ENCODE peak calls at places on chromosomes 3 and 15, in four cellular contexts. One of them, this sample, is unnamed.

GRCh38 chr3:13634151-13634550 is 85.2 kb downstream of the FBLN2 start:
- DNase-seq in aorta: no peak
- DNase-seq in CD8-positive, alpha-beta T cell: no peak
- DNase-seq in endothelial cell of umbilical vein: no peak
- DNase-seq in this sample: no peak

GRCh38 chr15:28977377-28978010 is 91.7 kb downstream of the APBA2 start:
- DNase-seq in endothelial cell of umbilical vein: peak; percentile 79
- DNase-seq in CD8-positive, alpha-beta T cell: no peak
- DNase-seq in aorta: no peak
- DNase-seq in this sample: no peak

GRCh38 chr15:63858448-63858847 is 24.7 kb upstream of the HERC1 start:
- DNase-seq in aorta: no peak
- DNase-seq in endothelial cell of umbilical vein: peak; percentile 47
- DNase-seq in CD8-positive, alpha-beta T cell: no peak
- DNase-seq in this sample: no peak

GRCh38 chr3:129015388-129016105 is 14.4 kb downstream of the EFCC1 start:
- DNase-seq in aorta: peak; percentile 77
- DNase-seq in CD8-positive, alpha-beta T cell: no peak
- DNase-seq in endothelial cell of umbilical vein: peak; percentile 97
- DNase-seq in this sample: peak; percentile 24

GRCh38 chr3:66675383-66675782 is 174.6 kb upstream of the LRIG1 start:
- DNase-seq in endothelial cell of umbilical vein: no peak
- DNase-seq in aorta: no peak
- DNase-seq in CD8-positive, alpha-beta T cell: no peak
- DNase-seq in this sample: no peak

GRCh38 chr3:155664922-155665695 is 79.8 kb downstream of the PLCH1 start:
- DNase-seq in endothelial cell of umbilical vein: no peak
- DNase-seq in aorta: no peak
- DNase-seq in CD8-positive, alpha-beta T cell: no peak
- DNase-seq in this sample: no peak

GRCh38 chr3:120113128-120114116 is 19.2 kb upstream of the GSK3B start:
- DNase-seq in aorta: no peak
- DNase-seq in CD8-positive, alpha-beta T cell: no peak
- DNase-seq in endothelial cell of umbilical vein: no peak
- DNase-seq in this sample: no peak

GRCh38 chr15:31098491-31098917 is 3.0 kb downstream of the TRPM1 start:
- DNase-seq in CD8-positive, alpha-beta T cell: no peak
- DNase-seq in endothelial cell of umbilical vein: no peak
- DNase-seq in aorta: no peak
- DNase-seq in this sample: no peak

DNA sequence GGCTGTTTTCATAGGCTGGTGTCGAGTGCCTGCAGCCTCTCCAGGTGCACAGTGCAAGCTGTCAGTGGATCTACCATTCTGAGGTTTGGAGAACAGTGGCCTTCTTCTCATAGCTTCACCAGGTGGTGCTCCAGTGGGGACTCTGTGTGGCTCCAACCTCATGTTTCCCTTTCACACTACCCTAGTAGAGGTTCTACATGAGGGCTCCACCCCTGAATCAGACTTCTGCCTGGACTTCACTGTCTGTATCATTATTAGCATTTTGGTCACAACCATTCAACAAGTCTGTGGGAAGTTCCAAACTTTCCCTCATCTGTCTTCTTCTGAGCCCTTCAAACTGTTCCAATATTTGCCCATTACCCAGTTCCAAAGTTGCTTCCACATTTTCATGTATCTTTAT is 1003.7 kb downstream of the MCTP2 start:
- DNase-seq in CD8-positive, alpha-beta T cell: no peak
- DNase-seq in endothelial cell of umbilical vein: no peak
- DNase-seq in aorta: no peak
- DNase-seq in this sample: no peak
- H3K9me3 ChIP-seq in CD8-positive, alpha-beta T cell: no peaks in the 10 kb centered on the region
- H3K9me3 ChIP-seq in endothelial cell of umbilical vein: no peaks in the 10 kb centered on the region
- H3K9me3 ChIP-seq in aorta: peaks cover 3% of the 10 kb centered on the region
- H3K9me3 ChIP-seq in this sample: no peaks in the 10 kb centered on the region

GRCh38 chr3:101311676-101312075 is 8.7 kb downstream of the IMPG2 start:
- DNase-seq in endothelial cell of umbilical vein: peak; percentile 64
- DNase-seq in CD8-positive, alpha-beta T cell: no peak
- DNase-seq in aorta: no peak
- DNase-seq in this sample: no peak
- H3K4me3 ChIP-seq in endothelial cell of umbilical vein: no peak overlapping the region
- H3K4me3 ChIP-seq in CD8-positive, alpha-beta T cell: no peak overlapping the region
- H3K4me3 ChIP-seq in aorta: no peak overlapping the region
- H3K4me3 ChIP-seq in this sample: no peak overlapping the region

GRCh38 chr15:40766906-40767837 is 2.6 kb upstream of the C15orf62 start:
- DNase-seq in CD8-positive, alpha-beta T cell: no peak
- DNase-seq in endothelial cell of umbilical vein: no peak
- DNase-seq in aorta: no peak
- DNase-seq in this sample: no peak

GRCh38 chr15:40769310-40770146 is at the start of gene C15orf62:
- DNase-seq in aorta: no peak
- DNase-seq in endothelial cell of umbilical vein: peak; percentile 65
- DNase-seq in CD8-positive, alpha-beta T cell: no peak
- DNase-seq in this sample: no peak

GRCh38 chr15:40766194-40766830 is 2.4 kb downstream of the GCHFR start:
- DNase-seq in aorta: no peak
- DNase-seq in CD8-positive, alpha-beta T cell: no peak
- DNase-seq in endothelial cell of umbilical vein: no peak
- DNase-seq in this sample: no peak

GRCh38 chr15:40768492-40769309 is 1.1 kb upstream of the C15orf62 start:
- DNase-seq in CD8-positive, alpha-beta T cell: no peak
- DNase-seq in aorta: no peak
- DNase-seq in endothelial cell of umbilical vein: peak; percentile 41
- DNase-seq in this sample: no peak

GRCh38 chr15:40767838-40768491 is 1.8 kb upstream of the C15orf62 start:
- DNase-seq in endothelial cell of umbilical vein: no peak
- DNase-seq in CD8-positive, alpha-beta T cell: no peak
- DNase-seq in aorta: no peak
- DNase-seq in this sample: no peak
- H3K4me1 ChIP-seq in endothelial cell of umbilical vein: peaks cover 42% of the 10 kb centered on the region
- H3K4me1 ChIP-seq in CD8-positive, alpha-beta T cell: peaks cover 48% of the 10 kb centered on the region
- H3K4me1 ChIP-seq in aorta: no peaks in the 10 kb centered on the region
- H3K4me1 ChIP-seq in this sample: peaks cover 30% of the 10 kb centered on the region

GRCh38 chr3:11411956-11412355 is 139.8 kb downstream of the ATG7 start:
- DNase-seq in CD8-positive, alpha-beta T cell: no peak
- DNase-seq in aorta: no peak
- DNase-seq in endothelial cell of umbilical vein: peak; percentile 36
- DNase-seq in this sample: no peak

GRCh38 chr3:11413071-11413470 is 140.9 kb downstream of the ATG7 start:
- DNase-seq in CD8-positive, alpha-beta T cell: no peak
- DNase-seq in aorta: no peak
- DNase-seq in endothelial cell of umbilical vein: no peak
- DNase-seq in this sample: no peak

GRCh38 chr3:11405323-11405722 is 133.1 kb downstream of the ATG7 start:
- DNase-seq in CD8-positive, alpha-beta T cell: no peak
- DNase-seq in endothelial cell of umbilical vein: no peak
- DNase-seq in aorta: no peak
- DNase-seq in this sample: no peak

GRCh38 chr3:11410564-11410963 is 138.4 kb downstream of the ATG7 start:
- DNase-seq in CD8-positive, alpha-beta T cell: no peak
- DNase-seq in endothelial cell of umbilical vein: peak; percentile 68
- DNase-seq in aorta: no peak
- DNase-seq in this sample: no peak

GRCh38 chr3:11407644-11408043 is 135.4 kb downstream of the ATG7 start:
- DNase-seq in CD8-positive, alpha-beta T cell: no peak
- DNase-seq in aorta: no peak
- DNase-seq in endothelial cell of umbilical vein: no peak
- DNase-seq in this sample: no peak
- H3K9me3 ChIP-seq in CD8-positive, alpha-beta T cell: no peaks in the 10 kb centered on the region
- H3K9me3 ChIP-seq in aorta: peaks cover 2% of the 10 kb centered on the region
- H3K9me3 ChIP-seq in endothelial cell of umbilical vein: no peaks in the 10 kb centered on the region
- H3K9me3 ChIP-seq in this sample: no peaks in the 10 kb centered on the region

DNA sequence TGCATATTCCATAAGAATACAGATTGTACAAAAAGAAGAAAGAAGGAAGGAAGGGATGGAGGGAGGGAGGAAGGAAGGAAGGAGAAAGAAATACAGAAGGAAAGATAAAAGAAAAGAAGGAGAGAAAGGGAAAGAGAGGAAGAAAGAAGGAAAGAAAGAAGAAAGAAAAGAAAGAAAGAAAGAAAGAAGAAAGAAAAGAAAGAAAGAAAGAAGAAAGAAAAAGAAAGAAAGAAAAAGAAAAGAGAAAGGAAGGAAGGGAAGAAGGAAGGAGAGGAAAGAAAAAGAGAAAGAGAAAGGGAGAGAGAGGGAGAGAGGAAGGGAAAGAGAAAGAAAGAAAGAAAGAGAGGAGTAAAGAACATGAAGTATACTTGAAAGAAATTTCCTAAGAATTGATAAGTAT is 577.9 kb upstream of the ALCAM start:
- DNase-seq in CD8-positive, alpha-beta T cell: no peak
- DNase-seq in endothelial cell of umbilical vein: no peak
- DNase-seq in aorta: no peak
- DNase-seq in this sample: no peak
- H3K4me3 ChIP-seq in CD8-positive, alpha-beta T cell: no peak overlapping the region
- H3K4me3 ChIP-seq in endothelial cell of umbilical vein: no peak overlapping the region
- H3K4me3 ChIP-seq in aorta: no peak overlapping the region
- H3K4me3 ChIP-seq in this sample: no peak overlapping the region

This sample was measured in effector memory CD4-positive, alpha-beta T cell.